ENCODE peak calls at places on chromosome X, in four cellular contexts. Q, Z, C and R are unnamed samples.

GRCh38 chrX:119809185-119809666 is 17.8 kb upstream of the RPL39 start:
- DNase-seq in Q (no peak), C (peak; percentile 21), Z (peak; percentile 76), R (no peak)

GRCh38 chrX:152937236-152937635 is 39.4 kb downstream of the ZNF185 start:
- DNase-seq in Z (no peak), Q (no peak), C (no peak), R (no peak)

GRCh38 chrX:72307646-72308051 is 1.9 kb upstream of the CITED1 start:
- DNase-seq in Z (no peak), Q (no peak), C (no peak), R (no peak)

GRCh38 chrX:124737771-124738170 is 391.4 kb downstream of the SH2D1A start:
- DNase-seq in C (no peak), Z (no peak), Q (no peak), R (no peak)

GRCh38 chrX:115408736-115409390 is 119.3 kb downstream of the LUZP4 start:
- DNase-seq in Q (no peak), C (peak; percentile 43), Z (no peak), R (no peak)

GRCh38 chrX:151488677-151489076 is 74.8 kb upstream of the PASD1 start:
- DNase-seq in C (no peak), Q (peak; percentile 4), Z (peak; percentile 45), R (no peak)

GRCh38 chrX:31316340-31316991 is 244.6 kb upstream of the FTHL17 start:
- DNase-seq in C (no peak), Z (no peak), Q (no peak), R (no peak)

GRCh38 chrX:16828126-16828908 is 41.8 kb downstream of the RBBP7 start:
- DNase-seq in Z (no peak), C (peak; percentile 59), Q (no peak), R (no peak)

GRCh38 chrX:23187819-23188218 is 146.8 kb upstream of the PTCHD1 start:
- DNase-seq in Q (no peak), C (no peak), Z (no peak), R (no peak)

GRCh38 chrX:81120270-81120935 is 81.3 kb downstream of the HMGN5 start:
- DNase-seq in C (peak; percentile 0), Q (no peak), Z (no peak), R (no peak)

GRCh38 chrX:47556045-47556623 is 4.9 kb upstream of the ARAF start:
- DNase-seq in C (peak; percentile 92), Z (peak; percentile 80), Q (no peak), R (peak; percentile 69)

GRCh38 chrX:141760761-141761160 is 62.2 kb upstream of the SPANXD start:
- DNase-seq in Z (no peak), Q (no peak), C (no peak), R (no peak)

GRCh38 chrX:50470103-50471031 is at the start of gene DGKK:
- DNase-seq in C (no peak), Q (no peak), Z (no peak), R (no peak)

GRCh38 chrX:68415289-68415688 is 18.0 kb downstream of the OPHN1 start:
- DNase-seq in Q (no peak), C (no peak), Z (no peak), R (no peak)

GRCh38 chrX:45781901-45782553 is 581.4 kb upstream of the DIPK2B start:
- DNase-seq in Z (no peak), C (peak; percentile 78), Q (no peak), R (no peak)

GRCh38 chrX:48968377-48968776 is 3.3 kb downstream of the KCND1 start:
- DNase-seq in Z (no peak), C (no peak), Q (no peak), R (no peak)

GRCh38 chrX:68018248-68019203 is 414.8 kb downstream of the OPHN1 start:
- DNase-seq in C (peak; percentile 6), Q (peak; percentile 10), Z (peak; percentile 7), R (no peak)

GRCh38 chrX:153646620-153647373 is at the start of gene DUSP9:
- DNase-seq in Z (peak; percentile 79), Q (no peak), C (peak; percentile 12), R (no peak)

GRCh38 chrX:74232859-74233258 is 71.1 kb upstream of the ZCCHC13 start:
- DNase-seq in Q (no peak), Z (no peak), C (peak; percentile 24), R (no peak)

GRCh38 chrX:128698528-128698927 is 646.3 kb upstream of the ACTRT1 start:
- DNase-seq in C (peak; percentile 13), Z (no peak), Q (no peak), R (no peak)

GRCh38 chrX:10821293-10821692 is 200.9 kb upstream of the MID1 start:
- DNase-seq in C (no peak), Q (no peak), Z (no peak), R (no peak)

GRCh38 chrX:136779346-136779781 is 1.4 kb downstream of the ARHGEF6 start:
- DNase-seq in Q (no peak), Z (no peak), C (no peak), R (no peak)

GRCh38 chrX:112555831-112556230 is 123.9 kb downstream of the LHFPL1 start:
- DNase-seq in C (no peak), Q (no peak), Z (no peak), R (no peak)

GRCh38 chrX:34880656-34881055 is 61.9 kb upstream of the FAM47B start:
- DNase-seq in Q (no peak), C (peak; percentile 20), Z (no peak), R (peak; percentile 54)

GRCh38 chrX:153669174-153669890 is 4.3 kb downstream of the PNCK start:
- DNase-seq in C (no peak), Z (peak; percentile 77), Q (no peak), R (no peak)

GRCh38 chrX:12955882-12956703 is 18.8 kb upstream of the TMSB4X start:
- DNase-seq in Q (peak; percentile 46), C (peak; percentile 91), Z (peak; percentile 75), R (no peak)

GRCh38 chrX:20248592-20249192 is 18.0 kb downstream of the RPS6KA3 start:
- DNase-seq in Z (no peak), C (no peak), Q (no peak), R (no peak)

GRCh38 chrX:22526339-22526738 is 253.6 kb downstream of the CBLL2 start:
- DNase-seq in Q (peak; percentile 51), Z (no peak), C (no peak), R (peak; percentile 52)

GRCh38 chrX:132407704-132408103 is 81.1 kb downstream of the MBNL3 start:
- DNase-seq in C (no peak), Q (no peak), Z (no peak), R (no peak)

GRCh38 chrX:19670321-19670750 is 155.0 kb upstream of the MAP3K15 start:
- DNase-seq in Q (no peak), C (peak; percentile 76), Z (no peak), R (no peak)

GRCh38 chrX:46710425-46710824 is 48.5 kb downstream of the SLC9A7 start:
- DNase-seq in C (peak; percentile 12), Z (no peak), Q (no peak), R (peak; percentile 66)

GRCh38 chrX:14065800-14066199 is 36.1 kb upstream of the GEMIN8 start:
- DNase-seq in Q (no peak), C (no peak), Z (no peak), R (no peak)

GRCh38 chrX:14064632-14065432 is 35.1 kb upstream of the GEMIN8 start:
- DNase-seq in Q (peak; percentile 13), Z (peak; percentile 85), C (peak; percentile 79), R (no peak)

DNA sequence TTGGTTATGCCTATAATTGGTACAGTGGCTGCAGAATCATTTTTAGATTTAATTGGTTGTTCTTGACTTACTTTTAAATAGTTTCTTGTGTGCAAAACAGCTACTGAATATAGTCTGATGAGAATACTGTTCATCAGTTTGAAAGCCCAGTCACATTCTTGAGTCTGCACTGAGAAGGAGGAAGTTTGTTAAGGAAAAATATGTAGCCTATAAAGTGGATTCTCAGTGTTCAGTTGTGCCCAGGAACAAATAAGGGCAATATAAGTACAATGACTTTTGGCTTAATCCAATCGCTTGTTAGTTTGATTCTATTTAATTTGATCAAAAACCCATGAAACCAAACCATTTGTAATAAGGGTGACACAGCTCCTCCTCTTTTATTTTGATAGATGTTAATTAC is 32.8 kb upstream of the GEMIN8 start:
- DNase-seq in Q (no peak), Z (no peak), C (no peak), R (no peak)
- H3K27me3 ChIP-seq in Q (no peaks in the 10 kb centered on the region), Z (no peaks in the 10 kb centered on the region), C (no peaks in the 10 kb centered on the region), R (no peaks in the 10 kb centered on the region)

DNA sequence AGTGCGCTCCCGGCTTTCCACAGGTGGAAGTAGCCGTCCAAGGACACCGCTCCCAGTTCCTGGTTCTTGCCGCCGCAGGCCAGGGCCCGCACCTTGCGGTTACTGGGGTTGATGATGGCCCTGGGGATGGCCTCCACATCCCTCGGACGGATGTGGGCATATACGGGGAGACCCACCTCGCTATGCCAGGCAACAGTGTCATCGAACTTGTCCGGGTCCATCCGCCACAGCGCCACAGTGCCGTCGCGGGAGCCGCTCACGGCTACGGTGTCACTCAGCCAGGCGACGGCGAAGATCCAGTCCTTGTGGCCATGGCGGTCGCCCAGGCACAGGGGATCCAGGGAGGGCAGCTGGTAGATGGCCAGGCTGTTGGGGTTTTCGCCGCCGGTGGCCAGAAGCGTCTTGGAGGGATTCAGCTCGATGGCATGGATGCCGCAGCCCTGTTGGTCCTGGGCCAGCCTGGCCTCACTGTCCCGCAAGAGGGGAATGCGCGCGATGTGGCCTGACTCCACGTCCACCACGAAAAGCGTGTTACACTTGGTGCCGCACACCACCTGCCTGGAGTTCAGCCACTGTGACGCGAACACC is 795 bp downstream of the DCAF12L1 start:
- DNase-seq in C (no peak), Z (no peak), Q (no peak), R (no peak)
- H2AFZ ChIP-seq in C (no peak overlapping the region), Z (no peak overlapping the region), Q (no peak overlapping the region), R (no peak overlapping the region)

GRCh38 chrX:55356609-55357008 is 91.9 kb upstream of the PAGE3 start:
- DNase-seq in Q (no peak), C (no peak), Z (no peak), R (no peak)
- H3K27me3 ChIP-seq in Q (peaks cover 3% of the 10 kb centered on the region), C (no peaks in the 10 kb centered on the region), Z (no peaks in the 10 kb centered on the region), R (no peaks in the 10 kb centered on the region)

GRCh38 chrX:15686818-15687685 is 22.4 kb upstream of the CLTRN start:
- DNase-seq in C (peak; percentile 64), Q (peak; percentile 8), Z (peak; percentile 54), R (no peak)
- H2AFZ ChIP-seq in C (no peak overlapping the region), Q (no peak overlapping the region), Z (no peak overlapping the region), R (no peak overlapping the region)

GRCh38 chrX:154890990-154891639 is 5.0 kb downstream of the F8A1 start:
- DNase-seq in Z (no peak), Q (no peak), C (no peak), R (no peak)

DNA sequence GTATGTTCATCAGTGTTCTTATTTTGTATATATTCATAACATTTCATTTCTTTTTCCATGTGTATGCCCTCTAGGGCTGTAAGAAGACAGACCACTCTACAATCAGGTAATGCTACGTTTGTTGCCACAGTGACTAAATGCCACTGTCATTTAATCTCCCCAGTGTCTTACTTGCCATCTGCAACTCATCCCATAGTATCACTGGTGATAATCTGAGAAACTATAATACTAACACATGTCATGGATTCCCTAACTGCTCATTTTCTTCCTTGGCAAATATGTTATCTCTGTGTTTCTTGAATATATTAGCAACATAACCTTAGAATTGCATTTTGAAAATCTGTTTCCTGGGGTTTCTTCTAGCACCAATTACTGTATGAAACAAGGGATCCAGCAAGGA is 6.1 kb downstream of the F8A1 start:
- DNase-seq in Z (no peak), C (no peak), Q (no peak), R (no peak)
- H3K27me3 ChIP-seq in Z (no peaks in the 10 kb centered on the region), C (no peaks in the 10 kb centered on the region), Q (no peaks in the 10 kb centered on the region), R (no peaks in the 10 kb centered on the region)